ENCODE peak calls at places on chromosomes 13 and 19, in nine cellular contexts. D is activated CD8-positive, alpha-beta T cell treated with anti-CD3 and anti-CD28 coated beads for 36 hours; G is NB4; E is bronchial epithelial cell; R is hepatocyte; B is cardiac muscle cell; J is AG04450; W is left ventricle myocardium inferior; T is PC-9. L is an unnamed sample.

GRCh38 chr19:57515218-57515617 is 11.9 kb upstream of the ZNF549 start:
- DNase-seq in B (no peak), R (no peak), J (no peak), W (no peak), E (no peak), G (no peak), D (no peak), T (no peak), L (no peak)

GRCh38 chr19:15107056-15108010 is at the start of gene SYDE1:
- DNase-seq in G (no peak), D (peak; percentile 71), E (no peak), B (peak; percentile 73), T (peak; percentile 56), W (peak; percentile 56), J (no peak), R (peak; percentile 66), L (peak; percentile 49)

GRCh38 chr13:51305558-51305957 is 33.9 kb upstream of the SERPINE3 start:
- DNase-seq in E (peak; percentile 39), W (no peak), R (no peak), B (no peak), T (no peak), D (no peak), G (no peak), J (no peak), L (no peak)

GRCh38 chr19:29439021-29439420 is 86.8 kb upstream of the VSTM2B start:
- DNase-seq in T (no peak), B (no peak), J (no peak), R (no peak), D (no peak), E (no peak), W (no peak), G (no peak), L (no peak)

GRCh38 chr19:3459322-3459881 is 20.9 kb downstream of the SMIM24 start:
- DNase-seq in B (peak; percentile 60), W (peak; percentile 91), G (no peak), R (peak; percentile 85), D (no peak), T (no peak), E (no peak), J (peak; percentile 58), L (no peak)

GRCh38 chr19:3539743-3540118 is 757 bp downstream of the TEKTIP1 start:
- DNase-seq in E (no peak), W (no peak), D (no peak), J (no peak), B (no peak), G (no peak), T (no peak), R (no peak), L (no peak)

GRCh38 chr19:50654882-50655281 is 5.6 kb downstream of the C19orf81 start:
- DNase-seq in T (no peak), B (no peak), W (no peak), R (peak; percentile 52), J (no peak), E (no peak), G (no peak), D (no peak), L (no peak)

GRCh38 chr19:55554302-55554701 is 9.0 kb upstream of the SBK3 start:
- DNase-seq in D (no peak), J (no peak), G (no peak), T (no peak), E (no peak), W (no peak), B (no peak), R (no peak), L (no peak)

GRCh38 chr13:37029617-37030016 is 29.0 kb downstream of the EXOSC8 start:
- DNase-seq in G (no peak), R (no peak), T (no peak), J (peak; percentile 1), W (no peak), E (no peak), B (no peak), D (no peak), L (no peak)

GRCh38 chr13:108463365-108463764 is 166.0 kb upstream of the MYO16 start:
- DNase-seq in J (peak; percentile 62), G (no peak), W (no peak), E (peak; percentile 98), T (peak; percentile 71), D (no peak), B (no peak), R (peak; percentile 46), L (no peak)

GRCh38 chr13:74889321-74889720 is 592.6 kb downstream of the TBC1D4 start:
- DNase-seq in J (no peak), D (no peak), E (peak; percentile 91), W (no peak), R (no peak), B (no peak), T (no peak), G (no peak), L (no peak)

GRCh38 chr13:80757694-80758093 is 416.8 kb upstream of the SPRY2 start:
- DNase-seq in J (no peak), W (no peak), R (no peak), B (no peak), E (no peak), G (no peak), T (no peak), D (no peak), L (no peak)

GRCh38 chr19:7729211-7729610 is 2.7 kb downstream of the CLEC4G start:
- DNase-seq in W (no peak), B (no peak), E (no peak), D (no peak), R (no peak), J (no peak), T (no peak), G (peak; percentile 22), L (no peak)

GRCh38 chr19:42512743-42513304 is 15.5 kb downstream of the CEACAM1 start:
- DNase-seq in T (no peak), W (no peak), G (no peak), E (no peak), B (no peak), J (no peak), D (peak; percentile 48), R (no peak), L (no peak)

GRCh38 chr19:10431943-10432735 is 11.8 kb downstream of the PDE4A start:
- DNase-seq in B (peak; percentile 55), T (no peak), E (no peak), J (no peak), G (peak; percentile 82), R (peak; percentile 55), D (peak; percentile 73), W (peak; percentile 80), L (no peak)

GRCh38 chr13:94542917-94543316 is 53.0 kb downstream of the TGDS start:
- DNase-seq in G (no peak), J (no peak), E (no peak), R (no peak), D (no peak), T (no peak), B (no peak), W (no peak), L (no peak)

GRCh38 chr13:19601749-19602725 is 31.4 kb upstream of the MPHOSPH8 start:
- DNase-seq in R (peak; percentile 66), W (peak; percentile 38), D (peak; percentile 58), E (no peak), G (peak; percentile 81), T (peak; percentile 46), B (peak; percentile 55), J (no peak), L (peak; percentile 42)
- TF ChIP-seq CTCF in R (no peak), W (peak; percentile 55), D (no peak), E (peak; percentile 12), G (no peak), T (peak; percentile 33), B (no peak), J (no peak), L (peak; percentile 44)

GRCh38 chr19:40571005-40571318 is 5.7 kb upstream of the SHKBP1 start:
- DNase-seq in E (no peak), G (no peak), D (no peak), J (no peak), T (no peak), R (no peak), B (no peak), W (no peak), L (no peak)
- TF ChIP-seq CTCF in E (no peak), G (no peak), D (no peak), J (no peak), T (no peak), R (no peak), B (no peak), W (no peak), L (no peak)

GRCh38 chr13:33231339-33231738 is 54.2 kb downstream of the STARD13 start:
- DNase-seq in J (no peak), G (no peak), W (no peak), E (no peak), R (no peak), D (no peak), B (no peak), T (no peak), L (no peak)

GRCh38 chr13:33229446-33230177 is 55.9 kb downstream of the STARD13 start:
- DNase-seq in R (no peak), J (no peak), W (no peak), G (no peak), E (no peak), T (no peak), D (no peak), B (no peak), L (peak; percentile 20)

GRCh38 chr13:33230178-33230881 is 55.2 kb downstream of the STARD13 start:
- DNase-seq in B (no peak), R (no peak), W (no peak), T (no peak), J (no peak), E (peak; percentile 70), G (no peak), D (no peak), L (no peak)

GRCh38 chr13:33227927-33228644 is 57.5 kb downstream of the STARD13 start:
- DNase-seq in T (no peak), R (no peak), J (no peak), D (no peak), G (no peak), W (no peak), E (no peak), B (no peak), L (no peak)

GRCh38 chr13:33228645-33229445 is 56.7 kb downstream of the STARD13 start:
- DNase-seq in B (peak; percentile 56), D (no peak), J (no peak), W (no peak), R (peak; percentile 53), E (peak; percentile 45), G (peak; percentile 56), T (no peak), L (no peak)
- TF ChIP-seq CTCF in B (peak; percentile 97), D (peak; percentile 95), J (peak; percentile 98), W (peak; percentile 91), R (peak; percentile 78), E (peak; percentile 68), G (peak; percentile 98), T (peak; percentile 98), L (peak; percentile 91)

GRCh38 chr13:40433577-40433976 is 232.9 kb downstream of the FOXO1 start:
- DNase-seq in G (peak; percentile 56), R (no peak), D (peak; percentile 67), B (no peak), T (no peak), W (no peak), J (no peak), E (no peak), L (no peak)
- TF ChIP-seq CTCF in G (no peak), R (no peak), D (no peak), B (no peak), T (no peak), W (no peak), J (no peak), E (no peak), L (no peak)

GRCh38 chr13:112774829-112775565 is 85.2 kb downstream of the ATP11A start:
- DNase-seq in J (no peak), B (no peak), R (no peak), D (no peak), W (no peak), G (no peak), E (no peak), T (no peak), L (no peak)
- TF ChIP-seq CTCF in J (no peak), B (no peak), R (no peak), D (no peak), W (no peak), G (no peak), E (no peak), T (no peak), L (no peak)

GRCh38 chr13:53382008-53382407 is 353.4 kb downstream of the OLFM4 start:
- DNase-seq in R (no peak), D (no peak), B (peak; percentile 23), J (no peak), G (no peak), E (no peak), W (no peak), T (no peak), L (no peak)
- TF ChIP-seq CTCF in R (no peak), D (no peak), B (no peak), J (no peak), G (no peak), E (no peak), W (no peak), T (no peak), L (no peak)

L was measured in neural crest cell.